ENCODE peak calls at places on chromosomes 1 and 21, in nine cellular contexts. One of them, this sample, is unnamed.

GRCh38 chr1:55053265-55053954 is 14.1 kb downstream of the PCSK9 start:
- DNase-seq in IMR-90: no peak
- DNase-seq in PC-3: no peak
- DNase-seq in WERI-Rb-1: no peak
- DNase-seq in stomach: no peak
- DNase-seq in tibial artery: no peak
- DNase-seq in effector memory CD4-positive, alpha-beta T cell: no peak
- DNase-seq in heart left ventricle: no peak
- DNase-seq in right atrium auricular region: no peak
- DNase-seq in this sample: peak

GRCh38 chr21:14273736-14274538 is 58.0 kb downstream of the RBM11 start:
- DNase-seq in IMR-90: no peak
- DNase-seq in PC-3: no peak
- DNase-seq in WERI-Rb-1: no peak
- DNase-seq in stomach: peak
- DNase-seq in tibial artery: no peak
- DNase-seq in effector memory CD4-positive, alpha-beta T cell: no peak
- DNase-seq in heart left ventricle: peak
- DNase-seq in right atrium auricular region: peak
- DNase-seq in this sample: peak

GRCh38 chr1:53187371-53187770 is 9.3 kb upstream of the CPT2 start:
- DNase-seq in IMR-90: no peak
- DNase-seq in PC-3: peak
- DNase-seq in WERI-Rb-1: no peak
- DNase-seq in stomach: no peak
- DNase-seq in tibial artery: no peak
- DNase-seq in effector memory CD4-positive, alpha-beta T cell: no peak
- DNase-seq in heart left ventricle: no peak
- DNase-seq in right atrium auricular region: no peak
- DNase-seq in this sample: no peak

GRCh38 chr1:37481289-37482003 is 7.1 kb downstream of the ZC3H12A start:
- DNase-seq in IMR-90: no peak
- DNase-seq in PC-3: no peak
- DNase-seq in WERI-Rb-1: no peak
- DNase-seq in stomach: no peak
- DNase-seq in tibial artery: no peak
- DNase-seq in effector memory CD4-positive, alpha-beta T cell: no peak
- DNase-seq in heart left ventricle: no peak
- DNase-seq in right atrium auricular region: peak
- DNase-seq in this sample: no peak

GRCh38 chr1:200150721-200151120 is 123.2 kb downstream of the NR5A2 start:
- DNase-seq in IMR-90: peak
- DNase-seq in PC-3: peak
- DNase-seq in WERI-Rb-1: no peak
- DNase-seq in stomach: no peak
- DNase-seq in tibial artery: no peak
- DNase-seq in effector memory CD4-positive, alpha-beta T cell: no peak
- DNase-seq in heart left ventricle: no peak
- DNase-seq in right atrium auricular region: no peak
- DNase-seq in this sample: peak

GRCh38 chr1:205357567-205357966 is 845 bp upstream of the KLHDC8A start:
- DNase-seq in IMR-90: no peak
- DNase-seq in PC-3: no peak
- DNase-seq in WERI-Rb-1: no peak
- DNase-seq in stomach: no peak
- DNase-seq in tibial artery: no peak
- DNase-seq in effector memory CD4-positive, alpha-beta T cell: no peak
- DNase-seq in heart left ventricle: no peak
- DNase-seq in right atrium auricular region: no peak
- DNase-seq in this sample: no peak

GRCh38 chr1:174358786-174359453 is 88.8 kb upstream of the GPR52 start:
- DNase-seq in IMR-90: no peak
- DNase-seq in PC-3: no peak
- DNase-seq in WERI-Rb-1: no peak
- DNase-seq in stomach: peak
- DNase-seq in tibial artery: no peak
- DNase-seq in effector memory CD4-positive, alpha-beta T cell: no peak
- DNase-seq in heart left ventricle: no peak
- DNase-seq in right atrium auricular region: no peak
- DNase-seq in this sample: no peak

GRCh38 chr21:33644383-33645074 is 2.2 kb downstream of the ITSN1 start:
- DNase-seq in IMR-90: peak
- DNase-seq in PC-3: peak
- DNase-seq in WERI-Rb-1: no peak
- DNase-seq in stomach: no peak
- DNase-seq in tibial artery: no peak
- DNase-seq in effector memory CD4-positive, alpha-beta T cell: no peak
- DNase-seq in heart left ventricle: no peak
- DNase-seq in right atrium auricular region: no peak
- DNase-seq in this sample: no peak

GRCh38 chr1:78737241-78737640 is 87.6 kb downstream of the IFI44 start:
- DNase-seq in IMR-90: no peak
- DNase-seq in PC-3: no peak
- DNase-seq in WERI-Rb-1: no peak
- DNase-seq in stomach: no peak
- DNase-seq in tibial artery: no peak
- DNase-seq in effector memory CD4-positive, alpha-beta T cell: no peak
- DNase-seq in heart left ventricle: no peak
- DNase-seq in right atrium auricular region: no peak
- DNase-seq in this sample: no peak

GRCh38 chr1:155186266-155186954 is 12.8 kb downstream of the TRIM46 start:
- DNase-seq in IMR-90: no peak
- DNase-seq in PC-3: no peak
- DNase-seq in WERI-Rb-1: no peak
- DNase-seq in stomach: peak
- DNase-seq in tibial artery: no peak
- DNase-seq in effector memory CD4-positive, alpha-beta T cell: no peak
- DNase-seq in heart left ventricle: peak
- DNase-seq in right atrium auricular region: no peak
- DNase-seq in this sample: no peak

GRCh38 chr1:236206548-236206947 is 64.2 kb downstream of the GPR137B start:
- DNase-seq in IMR-90: no peak
- DNase-seq in PC-3: no peak
- DNase-seq in WERI-Rb-1: no peak
- DNase-seq in stomach: no peak
- DNase-seq in tibial artery: peak
- DNase-seq in effector memory CD4-positive, alpha-beta T cell: no peak
- DNase-seq in heart left ventricle: peak
- DNase-seq in right atrium auricular region: no peak
- DNase-seq in this sample: peak

DNA sequence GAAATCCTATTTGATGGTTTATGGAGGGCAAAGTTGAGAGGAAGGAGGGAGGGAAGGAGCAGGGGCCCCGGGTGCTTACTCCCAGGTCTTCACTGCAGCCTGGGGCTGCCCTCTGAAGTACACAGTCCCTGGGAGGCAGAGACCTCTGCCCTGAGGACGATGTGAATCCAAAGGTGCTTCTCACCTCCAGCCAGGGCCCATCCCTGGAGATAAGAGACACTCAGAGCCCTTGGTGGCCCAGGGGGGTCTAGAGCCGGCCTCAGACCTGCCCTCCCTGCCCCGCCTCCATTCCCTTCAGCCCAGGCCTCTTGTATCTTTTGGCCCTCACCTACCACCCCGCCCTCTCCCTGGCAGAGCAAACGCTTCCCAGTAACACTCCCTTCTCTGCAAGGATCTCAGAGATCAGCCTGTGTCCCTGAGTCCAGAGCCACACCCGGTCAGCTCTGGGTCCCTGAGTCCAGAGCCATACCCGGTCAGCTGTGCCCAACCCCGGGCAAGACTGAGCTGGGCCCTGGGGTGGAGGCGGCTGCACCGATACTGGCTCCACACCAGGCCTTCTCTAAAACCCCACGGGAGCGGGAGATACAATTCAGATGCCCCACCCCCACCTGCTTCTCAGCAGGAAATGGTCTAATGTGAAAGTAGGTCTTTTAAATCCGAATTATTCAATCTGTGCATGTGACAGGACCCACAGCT is 3.6 kb upstream of the GNB1 start:
- DNase-seq in IMR-90: no peak
- DNase-seq in PC-3: no peak
- DNase-seq in WERI-Rb-1: no peak
- DNase-seq in stomach: peak
- DNase-seq in tibial artery: no peak
- DNase-seq in effector memory CD4-positive, alpha-beta T cell: no peak
- DNase-seq in heart left ventricle: peak
- DNase-seq in right atrium auricular region: no peak
- DNase-seq in this sample: no peak
- H3K27ac ChIP-seq in IMR-90: no peak
- H3K27ac ChIP-seq in PC-3: no peak
- H3K27ac ChIP-seq in WERI-Rb-1: no peak
- H3K27ac ChIP-seq in stomach: peak
- H3K27ac ChIP-seq in tibial artery: no peak
- H3K27ac ChIP-seq in effector memory CD4-positive, alpha-beta T cell: no peak
- H3K27ac ChIP-seq in heart left ventricle: peak
- H3K27ac ChIP-seq in right atrium auricular region: no peak
- H3K27ac ChIP-seq in this sample: no peak

GRCh38 chr21:37531402-37532042 is 164.9 kb downstream of the DYRK1A start:
- DNase-seq in IMR-90: no peak
- DNase-seq in PC-3: peak
- DNase-seq in WERI-Rb-1: no peak
- DNase-seq in stomach: peak
- DNase-seq in tibial artery: no peak
- DNase-seq in effector memory CD4-positive, alpha-beta T cell: no peak
- DNase-seq in heart left ventricle: peak
- DNase-seq in right atrium auricular region: no peak
- DNase-seq in this sample: peak

GRCh38 chr21:37527716-37528115 is 161.1 kb downstream of the DYRK1A start:
- DNase-seq in IMR-90: no peak
- DNase-seq in PC-3: no peak
- DNase-seq in WERI-Rb-1: no peak
- DNase-seq in stomach: no peak
- DNase-seq in tibial artery: no peak
- DNase-seq in effector memory CD4-positive, alpha-beta T cell: no peak
- DNase-seq in heart left ventricle: no peak
- DNase-seq in right atrium auricular region: no peak
- DNase-seq in this sample: no peak

GRCh38 chr21:37528150-37528937 is 161.8 kb downstream of the DYRK1A start:
- DNase-seq in IMR-90: no peak
- DNase-seq in PC-3: no peak
- DNase-seq in WERI-Rb-1: no peak
- DNase-seq in stomach: no peak
- DNase-seq in tibial artery: no peak
- DNase-seq in effector memory CD4-positive, alpha-beta T cell: no peak
- DNase-seq in heart left ventricle: no peak
- DNase-seq in right atrium auricular region: no peak
- DNase-seq in this sample: no peak

GRCh38 chr21:37530901-37531351 is 164.4 kb downstream of the DYRK1A start:
- DNase-seq in IMR-90: no peak
- DNase-seq in PC-3: no peak
- DNase-seq in WERI-Rb-1: peak
- DNase-seq in stomach: no peak
- DNase-seq in tibial artery: no peak
- DNase-seq in effector memory CD4-positive, alpha-beta T cell: no peak
- DNase-seq in heart left ventricle: no peak
- DNase-seq in right atrium auricular region: no peak
- DNase-seq in this sample: no peak

DNA sequence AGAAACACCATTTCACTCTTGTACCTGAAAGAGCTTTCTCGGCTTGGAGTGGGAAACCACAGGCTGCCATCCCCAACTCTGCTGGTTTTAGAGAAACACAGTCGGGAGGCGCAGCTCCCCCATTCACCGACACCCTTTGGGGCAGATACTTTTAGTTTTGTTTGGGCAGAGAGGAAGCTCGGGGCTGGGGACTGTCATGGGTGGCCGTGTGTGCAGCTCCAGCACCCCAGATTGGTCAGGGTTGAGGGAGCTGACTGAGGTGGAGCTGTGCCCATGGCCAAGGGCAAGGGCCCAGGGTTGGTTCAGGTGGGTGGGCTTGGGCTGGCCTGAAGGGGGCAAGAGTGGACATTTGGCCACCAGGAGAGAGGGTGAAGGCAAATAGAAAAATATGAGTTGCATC is 163.1 kb downstream of the DYRK1A start:
- DNase-seq in IMR-90: no peak
- DNase-seq in PC-3: no peak
- DNase-seq in WERI-Rb-1: no peak
- DNase-seq in stomach: no peak
- DNase-seq in tibial artery: no peak
- DNase-seq in effector memory CD4-positive, alpha-beta T cell: no peak
- DNase-seq in heart left ventricle: no peak
- DNase-seq in right atrium auricular region: no peak
- DNase-seq in this sample: no peak
- H3K4me3 ChIP-seq in IMR-90: no peak
- H3K4me3 ChIP-seq in PC-3: no peak
- H3K4me3 ChIP-seq in WERI-Rb-1: no peak
- H3K4me3 ChIP-seq in stomach: no peak
- H3K4me3 ChIP-seq in tibial artery: no peak
- H3K4me3 ChIP-seq in effector memory CD4-positive, alpha-beta T cell: no peak
- H3K4me3 ChIP-seq in heart left ventricle: no peak
- H3K4me3 ChIP-seq in right atrium auricular region: no peak
- H3K4me3 ChIP-seq in this sample: no peak

GRCh38 chr1:185732941-185733340 is 1.2 kb upstream of the HMCN1 start:
- DNase-seq in IMR-90: no peak
- DNase-seq in PC-3: no peak
- DNase-seq in WERI-Rb-1: no peak
- DNase-seq in stomach: no peak
- DNase-seq in tibial artery: no peak
- DNase-seq in effector memory CD4-positive, alpha-beta T cell: no peak
- DNase-seq in heart left ventricle: no peak
- DNase-seq in right atrium auricular region: no peak
- DNase-seq in this sample: no peak

GRCh38 chr1:185735667-185736105 is 1.5 kb downstream of the HMCN1 start:
- DNase-seq in IMR-90: peak
- DNase-seq in PC-3: no peak
- DNase-seq in WERI-Rb-1: no peak
- DNase-seq in stomach: no peak
- DNase-seq in tibial artery: no peak
- DNase-seq in effector memory CD4-positive, alpha-beta T cell: no peak
- DNase-seq in heart left ventricle: no peak
- DNase-seq in right atrium auricular region: no peak
- DNase-seq in this sample: no peak

GRCh38 chr1:185731446-185731845 is 2.7 kb upstream of the HMCN1 start:
- DNase-seq in IMR-90: no peak
- DNase-seq in PC-3: no peak
- DNase-seq in WERI-Rb-1: no peak
- DNase-seq in stomach: no peak
- DNase-seq in tibial artery: no peak
- DNase-seq in effector memory CD4-positive, alpha-beta T cell: no peak
- DNase-seq in heart left ventricle: no peak
- DNase-seq in right atrium auricular region: no peak
- DNase-seq in this sample: no peak

GRCh38 chr1:185734929-185735666 is 907 bp downstream of the HMCN1 start:
- DNase-seq in IMR-90: peak
- DNase-seq in PC-3: peak
- DNase-seq in WERI-Rb-1: no peak
- DNase-seq in stomach: no peak
- DNase-seq in tibial artery: no peak
- DNase-seq in effector memory CD4-positive, alpha-beta T cell: no peak
- DNase-seq in heart left ventricle: no peak
- DNase-seq in right atrium auricular region: no peak
- DNase-seq in this sample: no peak

GRCh38 chr1:185733818-185734709 is at the start of gene HMCN1:
- DNase-seq in IMR-90: peak
- DNase-seq in PC-3: peak
- DNase-seq in WERI-Rb-1: peak
- DNase-seq in stomach: peak
- DNase-seq in tibial artery: peak
- DNase-seq in effector memory CD4-positive, alpha-beta T cell: no peak
- DNase-seq in heart left ventricle: peak
- DNase-seq in right atrium auricular region: peak
- DNase-seq in this sample: peak
- H3K27ac ChIP-seq in IMR-90: peak
- H3K27ac ChIP-seq in PC-3: no peak
- H3K27ac ChIP-seq in WERI-Rb-1: no peak
- H3K27ac ChIP-seq in stomach: peak
- H3K27ac ChIP-seq in tibial artery: peak
- H3K27ac ChIP-seq in effector memory CD4-positive, alpha-beta T cell: no peak
- H3K27ac ChIP-seq in heart left ventricle: peak
- H3K27ac ChIP-seq in right atrium auricular region: peak
- H3K27ac ChIP-seq in this sample: peak

GRCh38 chr1:7704214-7705047 is 66.7 kb upstream of the VAMP3 start:
- DNase-seq in IMR-90: peak
- DNase-seq in PC-3: peak
- DNase-seq in WERI-Rb-1: peak
- DNase-seq in stomach: peak
- DNase-seq in tibial artery: peak
- DNase-seq in effector memory CD4-positive, alpha-beta T cell: peak
- DNase-seq in heart left ventricle: peak
- DNase-seq in right atrium auricular region: peak
- DNase-seq in this sample: peak
- H3K4me3 ChIP-seq in IMR-90: peak
- H3K4me3 ChIP-seq in PC-3: no peak
- H3K4me3 ChIP-seq in WERI-Rb-1: peak
- H3K4me3 ChIP-seq in stomach: peak
- H3K4me3 ChIP-seq in tibial artery: peak
- H3K4me3 ChIP-seq in effector memory CD4-positive, alpha-beta T cell: peak
- H3K4me3 ChIP-seq in heart left ventricle: peak
- H3K4me3 ChIP-seq in right atrium auricular region: peak
- H3K4me3 ChIP-seq in this sample: peak